ENCODE peak calls at places on chromosomes 3 and 15, in five cellular contexts. M is neural progenitor cell, O is uterus, K is mammary epithelial cell, Y is fibroblast of lung. N is an unnamed sample.

GRCh38 chr3:45817788-45818523 is 21.6 kb upstream of the SLC6A20 start:
- DNase-seq in M (no peak), O (peak; percentile 78), K (peak; percentile 97), Y (peak; percentile 97), N (no peak)

GRCh38 chr3:48142316-48142870 is 45.8 kb downstream of the CDC25A start:
- DNase-seq in M (no peak), O (no peak), K (peak; percentile 90), Y (no peak), N (no peak)

GRCh38 chr3:186646106-186646505 is 5.9 kb downstream of the FETUB start:
- DNase-seq in M (no peak), O (no peak), K (no peak), Y (no peak), N (no peak)

GRCh38 chr3:106013971-106014370 is 145.2 kb upstream of the CBLB start:
- DNase-seq in M (no peak), O (no peak), K (peak; percentile 96), Y (peak; percentile 94), N (no peak)

GRCh38 chr3:170007031-170007663 is 30.6 kb upstream of the GPR160 start:
- DNase-seq in M (no peak), O (no peak), K (peak; percentile 9), Y (peak; percentile 80), N (no peak)

GRCh38 chr3:126971891-126972351 is 11.0 kb upstream of the PLXNA1 start:
- DNase-seq in M (peak; percentile 49), O (peak; percentile 50), K (no peak), Y (peak; percentile 84), N (no peak)

GRCh38 chr3:195879416-195880036 is 28.8 kb downstream of the TNK2 start:
- DNase-seq in M (no peak), O (no peak), K (no peak), Y (no peak), N (no peak)

GRCh38 chr3:112815981-112816380 is 30.7 kb downstream of the CD200R1L start:
- DNase-seq in M (no peak), O (no peak), K (peak; percentile 14), Y (peak; percentile 42), N (no peak)

GRCh38 chr3:30894521-30895289 is at the start of gene GADL1:
- DNase-seq in M (peak; percentile 77), O (peak; percentile 27), K (peak; percentile 14), Y (peak; percentile 33), N (no peak)

GRCh38 chr3:105938826-105939225 is 70.0 kb upstream of the CBLB start:
- DNase-seq in M (no peak), O (no peak), K (no peak), Y (no peak), N (no peak)

GRCh38 chr15:91385301-91385700 is 285.2 kb downstream of the SV2B start:
- DNase-seq in M (no peak), O (no peak), K (peak; percentile 93), Y (no peak), N (no peak)

GRCh38 chr3:123633530-123633929 is 48.7 kb upstream of the HACD2 start:
- DNase-seq in M (no peak), O (no peak), K (no peak), Y (peak; percentile 81), N (no peak)

GRCh38 chr15:59524331-59524731 is 86.3 kb downstream of the FAM81A start:
- DNase-seq in M (peak; percentile 8), O (no peak), K (no peak), Y (no peak), N (no peak)

GRCh38 chr3:184257083-184257915 is 4.1 kb downstream of the CAMK2N2 start:
- DNase-seq in M (no peak), O (no peak), K (no peak), Y (no peak), N (no peak)

GRCh38 chr15:78069052-78069414 is 8.5 kb downstream of the TBC1D2B start:
- DNase-seq in M (no peak), O (no peak), K (no peak), Y (no peak), N (no peak)

GRCh38 chr15:75625542-75626347 is at the start of gene SNUPN:
- DNase-seq in M (peak; percentile 96), O (peak; percentile 92), K (peak; percentile 87), Y (peak; percentile 93), N (peak; percentile 96)

GRCh38 chr3:5275529-5275928 is 88.0 kb downstream of the EDEM1 start:
- DNase-seq in M (no peak), O (no peak), K (no peak), Y (no peak), N (no peak)

GRCh38 chr3:132592211-132592610 is 4.9 kb upstream of the ACKR4 start:
- DNase-seq in M (no peak), O (no peak), K (no peak), Y (no peak), N (no peak)

GRCh38 chr3:152943645-152944044 is 108.7 kb downstream of the P2RY1 start:
- DNase-seq in M (no peak), O (no peak), K (peak; percentile 25), Y (no peak), N (no peak)

GRCh38 chr15:71447328-71448250 is 332.3 kb downstream of the THSD4 start:
- DNase-seq in M (no peak), O (no peak), K (peak; percentile 98), Y (peak; percentile 26), N (no peak)

GRCh38 chr3:24096695-24097290 is 151.7 kb downstream of the NR1D2 start:
- DNase-seq in M (no peak), O (no peak), K (no peak), Y (no peak), N (no peak)

GRCh38 chr3:188270423-188270972 is 116.5 kb downstream of the LPP start:
- DNase-seq in M (no peak), O (peak; percentile 45), K (peak; percentile 62), Y (peak; percentile 95), N (peak; percentile 85)

GRCh38 chr3:188529228-188529627 is 375.3 kb downstream of the LPP start:
- DNase-seq in M (no peak), O (no peak), K (no peak), Y (peak; percentile 37), N (no peak)

GRCh38 chr15:68158046-68158628 is 47.0 kb downstream of the CALML4 start:
- DNase-seq in M (no peak), O (no peak), K (no peak), Y (no peak), N (no peak)

GRCh38 chr3:14616606-14617507 is 34.7 kb upstream of the CCDC174 start:
- DNase-seq in M (peak; percentile 54), O (no peak), K (no peak), Y (no peak), N (no peak)

GRCh38 chr3:71129611-71130515 is 453.7 kb downstream of the FOXP1 start:
- DNase-seq in M (no peak), O (no peak), K (peak; percentile 24), Y (peak; percentile 80), N (no peak)
- H3K27ac ChIP-seq in M (no peak overlapping the region), O (peak overlapping the region; percentile 78), K (peak overlapping the region; percentile 31), Y (peak overlapping the region; percentile 87), N (peak overlapping the region; percentile 90)

GRCh38 chr15:45631831-45632230 is 3.0 kb upstream of the SQOR start:
- DNase-seq in M (no peak), O (no peak), K (peak; percentile 67), Y (no peak), N (no peak)
- H3K27ac ChIP-seq in M (no peak overlapping the region), O (peak overlapping the region; percentile 66), K (peak overlapping the region; percentile 80), Y (peak overlapping the region; percentile 82), N (peak overlapping the region; percentile 73)

GRCh38 chr15:100931143-100931890 is 12.2 kb downstream of the LRRK1 start:
- DNase-seq in M (no peak), O (no peak), K (no peak), Y (no peak), N (no peak)

GRCh38 chr15:100934166-100934565 is 15.0 kb downstream of the LRRK1 start:
- DNase-seq in M (no peak), O (no peak), K (no peak), Y (no peak), N (no peak)

GRCh38 chr15:100932676-100933348 is 13.7 kb downstream of the LRRK1 start:
- DNase-seq in M (no peak), O (no peak), K (no peak), Y (no peak), N (no peak)

GRCh38 chr15:100937171-100937570 is 18.0 kb downstream of the LRRK1 start:
- DNase-seq in M (no peak), O (no peak), K (no peak), Y (no peak), N (no peak)

DNA sequence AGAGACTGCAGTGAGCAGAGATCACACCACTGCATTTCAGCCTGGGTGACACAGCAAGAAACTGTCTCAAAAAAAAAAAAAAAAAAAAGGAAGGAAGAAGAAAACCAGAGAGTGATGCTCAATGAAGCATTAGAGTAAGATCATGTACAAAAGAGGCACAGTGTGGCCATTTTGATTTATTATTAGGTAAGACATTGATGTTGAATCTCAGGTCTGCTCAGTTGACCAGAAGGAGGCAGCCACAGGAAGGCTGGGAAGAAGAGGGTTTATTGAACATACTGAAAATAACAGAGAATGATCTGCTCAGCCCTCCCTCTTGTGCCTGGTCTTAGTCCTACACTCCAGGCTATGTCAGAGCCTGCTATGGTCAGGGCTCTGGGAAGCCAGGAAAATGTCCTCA is 15.6 kb downstream of the LRRK1 start:
- DNase-seq in M (no peak), O (no peak), K (no peak), Y (no peak), N (no peak)
- H3K27ac ChIP-seq in M (no peak overlapping the region), O (no peak overlapping the region), K (no peak overlapping the region), Y (no peak overlapping the region), N (no peak overlapping the region)

GRCh38 chr3:25854214-25854613 is 64.3 kb downstream of the OXSM start:
- DNase-seq in M (no peak), O (no peak), K (no peak), Y (peak; percentile 33), N (no peak)

GRCh38 chr3:25855281-25855680 is 65.4 kb downstream of the OXSM start:
- DNase-seq in M (no peak), O (no peak), K (no peak), Y (no peak), N (no peak)

GRCh38 chr3:25856902-25857518 is 67.1 kb downstream of the OXSM start:
- DNase-seq in M (peak; percentile 46), O (no peak), K (peak; percentile 12), Y (peak; percentile 72), N (no peak)

GRCh38 chr3:25849641-25850040 is 59.8 kb downstream of the OXSM start:
- DNase-seq in M (no peak), O (no peak), K (no peak), Y (peak; percentile 64), N (no peak)

DNA sequence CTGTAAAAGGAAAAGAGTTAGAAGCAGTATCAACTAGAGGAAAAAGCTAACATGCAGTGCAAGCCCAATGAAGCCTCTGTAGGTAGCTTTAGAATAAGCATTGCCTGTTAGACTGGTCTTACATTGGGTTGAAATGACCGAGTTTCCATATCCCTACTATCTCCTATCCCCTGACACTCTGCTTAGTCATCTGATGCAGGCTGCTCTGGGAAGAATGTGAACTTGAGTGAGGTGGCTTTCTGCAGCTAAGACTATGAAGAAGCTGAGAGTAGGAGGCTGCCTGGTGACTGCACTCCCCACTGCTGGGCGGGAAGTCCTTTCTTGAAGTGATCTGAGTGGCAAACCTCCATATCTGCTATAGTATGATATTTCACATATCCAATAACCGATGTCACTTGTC is 64.7 kb downstream of the OXSM start:
- DNase-seq in M (no peak), O (no peak), K (peak; percentile 42), Y (peak; percentile 29), N (no peak)
- H3K27ac ChIP-seq in M (no peak overlapping the region), O (no peak overlapping the region), K (no peak overlapping the region), Y (peak overlapping the region; percentile 37), N (no peak overlapping the region)

GRCh38 chr3:49387721-49388120 is 24.1 kb downstream of the RHOA start:
- DNase-seq in M (no peak), O (no peak), K (peak; percentile 43), Y (no peak), N (no peak)
- H3K27ac ChIP-seq in M (no peak overlapping the region), O (no peak overlapping the region), K (no peak overlapping the region), Y (peak overlapping the region; percentile 28), N (no peak overlapping the region)

N was measured in coronary artery.